ENCODE peak calls at places on chromosomes 16 and 17, in ten cellular contexts. One of them, this sample, is unnamed.

GRCh38 chr17:51245535-51245934 is 14.3 kb downstream of the MBTD1 start:
- DNase-seq in neural progenitor cell: no peak
- DNase-seq in CD8-positive, alpha-beta memory T cell: no peak
- DNase-seq in uterus: no peak
- DNase-seq in mammary epithelial cell: no peak
- DNase-seq in mesenchymal stem cell: no peak
- DNase-seq in prostate gland: no peak
- DNase-seq in Caco-2: no peak
- DNase-seq in SJSA1: no peak
- DNase-seq in Peyer's patch: no peak
- DNase-seq in this sample: no peak

GRCh38 chr16:47734987-47735594 is 274.0 kb downstream of the PHKB start:
- DNase-seq in neural progenitor cell: no peak
- DNase-seq in uterus: no peak
- DNase-seq in Peyer's patch: no peak
- DNase-seq in SJSA1: no peak
- DNase-seq in CD8-positive, alpha-beta memory T cell: no peak
- DNase-seq in mammary epithelial cell: no peak
- DNase-seq in mesenchymal stem cell: no peak
- DNase-seq in prostate gland: peak
- DNase-seq in Caco-2: no peak
- DNase-seq in this sample: no peak

GRCh38 chr17:16040710-16041251 is 41.2 kb downstream of the TTC19 start:
- DNase-seq in neural progenitor cell: no peak
- DNase-seq in Caco-2: no peak
- DNase-seq in uterus: peak
- DNase-seq in SJSA1: no peak
- DNase-seq in CD8-positive, alpha-beta memory T cell: no peak
- DNase-seq in prostate gland: no peak
- DNase-seq in Peyer's patch: no peak
- DNase-seq in mammary epithelial cell: no peak
- DNase-seq in mesenchymal stem cell: no peak
- DNase-seq in this sample: no peak

GRCh38 chr16:11801481-11802021 is 4.5 kb upstream of the ZC3H7A start:
- DNase-seq in prostate gland: no peak
- DNase-seq in Caco-2: no peak
- DNase-seq in CD8-positive, alpha-beta memory T cell: no peak
- DNase-seq in Peyer's patch: no peak
- DNase-seq in mesenchymal stem cell: peak
- DNase-seq in neural progenitor cell: no peak
- DNase-seq in mammary epithelial cell: peak
- DNase-seq in SJSA1: peak
- DNase-seq in uterus: no peak
- DNase-seq in this sample: no peak

GRCh38 chr17:1797323-1797722 is 32.4 kb downstream of the SMYD4 start:
- DNase-seq in neural progenitor cell: no peak
- DNase-seq in mammary epithelial cell: no peak
- DNase-seq in Caco-2: no peak
- DNase-seq in uterus: no peak
- DNase-seq in prostate gland: no peak
- DNase-seq in mesenchymal stem cell: no peak
- DNase-seq in CD8-positive, alpha-beta memory T cell: no peak
- DNase-seq in SJSA1: no peak
- DNase-seq in Peyer's patch: no peak
- DNase-seq in this sample: no peak

GRCh38 chr17:82378741-82379021 is 7.1 kb downstream of the UTS2R start:
- DNase-seq in SJSA1: no peak
- DNase-seq in mesenchymal stem cell: no peak
- DNase-seq in Peyer's patch: no peak
- DNase-seq in neural progenitor cell: no peak
- DNase-seq in uterus: no peak
- DNase-seq in CD8-positive, alpha-beta memory T cell: peak
- DNase-seq in Caco-2: no peak
- DNase-seq in mammary epithelial cell: no peak
- DNase-seq in prostate gland: no peak
- DNase-seq in this sample: no peak

GRCh38 chr17:46877466-46877865 is 26.1 kb downstream of the WNT9B start:
- DNase-seq in neural progenitor cell: no peak
- DNase-seq in SJSA1: no peak
- DNase-seq in CD8-positive, alpha-beta memory T cell: no peak
- DNase-seq in mammary epithelial cell: no peak
- DNase-seq in prostate gland: no peak
- DNase-seq in uterus: no peak
- DNase-seq in Caco-2: no peak
- DNase-seq in Peyer's patch: no peak
- DNase-seq in mesenchymal stem cell: no peak
- DNase-seq in this sample: no peak

GRCh38 chr17:13393841-13394710 is 207.7 kb downstream of the HS3ST3A1 start:
- DNase-seq in uterus: no peak
- DNase-seq in CD8-positive, alpha-beta memory T cell: no peak
- DNase-seq in SJSA1: no peak
- DNase-seq in Caco-2: no peak
- DNase-seq in Peyer's patch: no peak
- DNase-seq in mesenchymal stem cell: peak
- DNase-seq in mammary epithelial cell: peak
- DNase-seq in neural progenitor cell: no peak
- DNase-seq in prostate gland: no peak
- DNase-seq in this sample: no peak

GRCh38 chr17:9912146-9913099 is 7.4 kb upstream of the RCVRN start:
- DNase-seq in CD8-positive, alpha-beta memory T cell: no peak
- DNase-seq in mammary epithelial cell: no peak
- DNase-seq in prostate gland: no peak
- DNase-seq in mesenchymal stem cell: no peak
- DNase-seq in neural progenitor cell: no peak
- DNase-seq in uterus: no peak
- DNase-seq in Peyer's patch: no peak
- DNase-seq in Caco-2: no peak
- DNase-seq in SJSA1: no peak
- DNase-seq in this sample: no peak

GRCh38 chr17:17082878-17083277 is 40.6 kb downstream of the MPRIP start:
- DNase-seq in uterus: no peak
- DNase-seq in mammary epithelial cell: no peak
- DNase-seq in Caco-2: no peak
- DNase-seq in CD8-positive, alpha-beta memory T cell: no peak
- DNase-seq in neural progenitor cell: no peak
- DNase-seq in Peyer's patch: peak
- DNase-seq in SJSA1: no peak
- DNase-seq in prostate gland: no peak
- DNase-seq in mesenchymal stem cell: no peak
- DNase-seq in this sample: no peak

GRCh38 chr17:38922538-38923291 is 2.7 kb upstream of the LASP1NB start:
- DNase-seq in Caco-2: no peak
- DNase-seq in CD8-positive, alpha-beta memory T cell: no peak
- DNase-seq in uterus: peak
- DNase-seq in Peyer's patch: peak
- DNase-seq in mesenchymal stem cell: peak
- DNase-seq in prostate gland: peak
- DNase-seq in SJSA1: peak
- DNase-seq in neural progenitor cell: peak
- DNase-seq in mammary epithelial cell: peak
- DNase-seq in this sample: no peak

GRCh38 chr16:75529056-75529905 is 6.6 kb downstream of the CHST5 start:
- DNase-seq in uterus: no peak
- DNase-seq in SJSA1: no peak
- DNase-seq in Caco-2: peak
- DNase-seq in Peyer's patch: peak
- DNase-seq in mesenchymal stem cell: no peak
- DNase-seq in mammary epithelial cell: no peak
- DNase-seq in CD8-positive, alpha-beta memory T cell: no peak
- DNase-seq in prostate gland: no peak
- DNase-seq in neural progenitor cell: no peak
- DNase-seq in this sample: no peak

GRCh38 chr17:50518265-50519023 is 10.2 kb downstream of the MYCBPAP start:
- DNase-seq in Peyer's patch: no peak
- DNase-seq in prostate gland: no peak
- DNase-seq in mammary epithelial cell: no peak
- DNase-seq in SJSA1: no peak
- DNase-seq in CD8-positive, alpha-beta memory T cell: no peak
- DNase-seq in Caco-2: peak
- DNase-seq in neural progenitor cell: no peak
- DNase-seq in uterus: no peak
- DNase-seq in mesenchymal stem cell: no peak
- DNase-seq in this sample: no peak

DNA sequence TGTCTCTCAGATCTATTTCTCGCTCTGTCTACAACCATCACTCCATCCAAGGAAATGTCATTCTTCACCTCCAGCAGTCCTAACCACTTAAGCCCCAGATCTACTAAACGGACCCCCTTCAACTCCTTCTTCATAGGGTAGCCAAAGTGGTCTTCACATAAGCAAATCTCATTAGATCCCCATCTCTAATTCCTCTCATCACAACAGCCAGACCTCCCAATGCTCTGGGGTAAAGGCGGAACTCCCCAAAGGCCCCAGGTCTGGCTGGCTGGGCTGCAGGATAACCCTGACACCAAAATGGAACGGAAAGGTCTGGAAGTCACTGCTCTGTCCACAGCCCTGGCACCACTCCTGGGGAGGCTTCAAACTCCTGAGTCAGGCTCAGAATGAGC is 11.1 kb downstream of the ST3GAL2 start:
- DNase-seq in uterus: no peak
- DNase-seq in SJSA1: no peak
- DNase-seq in mammary epithelial cell: no peak
- DNase-seq in Caco-2: no peak
- DNase-seq in Peyer's patch: no peak
- DNase-seq in CD8-positive, alpha-beta memory T cell: no peak
- DNase-seq in prostate gland: no peak
- DNase-seq in mesenchymal stem cell: no peak
- DNase-seq in neural progenitor cell: no peak
- DNase-seq in this sample: no peak
- H3K4me3 ChIP-seq in uterus: no peak
- H3K4me3 ChIP-seq in SJSA1: no peak
- H3K4me3 ChIP-seq in mammary epithelial cell: no peak
- H3K4me3 ChIP-seq in Caco-2: no peak
- H3K4me3 ChIP-seq in Peyer's patch: no peak
- H3K4me3 ChIP-seq in CD8-positive, alpha-beta memory T cell: peak
- H3K4me3 ChIP-seq in prostate gland: no peak
- H3K4me3 ChIP-seq in mesenchymal stem cell: no peak
- H3K4me3 ChIP-seq in neural progenitor cell: peak
- H3K4me3 ChIP-seq in this sample: peak

GRCh38 chr17:81039854-81040758 is 5.2 kb downstream of the BAIAP2 start:
- DNase-seq in uterus: peak
- DNase-seq in neural progenitor cell: no peak
- DNase-seq in mammary epithelial cell: peak
- DNase-seq in SJSA1: peak
- DNase-seq in prostate gland: no peak
- DNase-seq in mesenchymal stem cell: peak
- DNase-seq in Peyer's patch: no peak
- DNase-seq in Caco-2: peak
- DNase-seq in CD8-positive, alpha-beta memory T cell: no peak
- DNase-seq in this sample: no peak

GRCh38 chr17:81043319-81043724 is 8.4 kb downstream of the BAIAP2 start:
- DNase-seq in CD8-positive, alpha-beta memory T cell: no peak
- DNase-seq in Caco-2: no peak
- DNase-seq in neural progenitor cell: no peak
- DNase-seq in mesenchymal stem cell: no peak
- DNase-seq in prostate gland: no peak
- DNase-seq in mammary epithelial cell: no peak
- DNase-seq in Peyer's patch: no peak
- DNase-seq in SJSA1: no peak
- DNase-seq in uterus: no peak
- DNase-seq in this sample: no peak

GRCh38 chr17:81042606-81043005 is 7.7 kb downstream of the BAIAP2 start:
- DNase-seq in uterus: no peak
- DNase-seq in prostate gland: no peak
- DNase-seq in mesenchymal stem cell: peak
- DNase-seq in Peyer's patch: no peak
- DNase-seq in Caco-2: no peak
- DNase-seq in mammary epithelial cell: no peak
- DNase-seq in neural progenitor cell: no peak
- DNase-seq in SJSA1: no peak
- DNase-seq in CD8-positive, alpha-beta memory T cell: no peak
- DNase-seq in this sample: no peak

GRCh38 chr17:81039096-81039495 is 4.1 kb downstream of the BAIAP2 start:
- DNase-seq in SJSA1: no peak
- DNase-seq in mesenchymal stem cell: no peak
- DNase-seq in mammary epithelial cell: no peak
- DNase-seq in neural progenitor cell: no peak
- DNase-seq in Peyer's patch: no peak
- DNase-seq in uterus: no peak
- DNase-seq in CD8-positive, alpha-beta memory T cell: no peak
- DNase-seq in Caco-2: no peak
- DNase-seq in prostate gland: no peak
- DNase-seq in this sample: no peak

DNA sequence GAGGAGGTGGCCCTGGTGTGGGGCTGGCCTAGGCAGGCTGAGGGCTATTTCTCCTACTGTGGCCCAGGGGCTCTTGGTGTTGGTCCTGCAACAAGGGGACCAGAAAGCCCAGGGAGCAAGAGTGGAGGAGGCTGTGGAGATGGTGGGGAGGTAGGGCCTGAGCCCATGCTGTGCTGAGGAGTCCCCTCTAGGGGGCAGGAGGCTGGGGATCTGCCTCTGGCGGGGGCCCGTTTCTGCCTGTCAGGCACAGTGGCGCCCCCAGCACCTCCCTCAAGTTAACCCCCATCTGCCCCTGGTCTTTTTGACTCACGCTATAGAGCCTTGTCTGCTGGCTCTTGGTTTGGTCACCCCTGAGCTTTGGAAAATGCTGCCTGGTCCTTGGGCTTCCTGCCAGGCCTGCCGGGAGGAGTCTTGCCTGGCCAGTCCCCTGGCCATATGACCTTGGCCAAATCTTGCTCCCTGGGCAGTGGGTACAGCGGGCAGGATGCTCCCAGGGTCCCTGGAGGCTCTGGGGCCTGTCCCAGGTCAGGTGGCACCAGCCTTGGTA is 5.9 kb downstream of the BAIAP2 start:
- DNase-seq in mesenchymal stem cell: peak
- DNase-seq in mammary epithelial cell: no peak
- DNase-seq in SJSA1: no peak
- DNase-seq in Caco-2: no peak
- DNase-seq in CD8-positive, alpha-beta memory T cell: no peak
- DNase-seq in neural progenitor cell: peak
- DNase-seq in prostate gland: no peak
- DNase-seq in Peyer's patch: no peak
- DNase-seq in uterus: no peak
- DNase-seq in this sample: no peak
- H3K4me3 ChIP-seq in mesenchymal stem cell: no peak
- H3K4me3 ChIP-seq in mammary epithelial cell: no peak
- H3K4me3 ChIP-seq in SJSA1: no peak
- H3K4me3 ChIP-seq in Caco-2: no peak
- H3K4me3 ChIP-seq in CD8-positive, alpha-beta memory T cell: no peak
- H3K4me3 ChIP-seq in neural progenitor cell: no peak
- H3K4me3 ChIP-seq in prostate gland: no peak
- H3K4me3 ChIP-seq in Peyer's patch: no peak
- H3K4me3 ChIP-seq in uterus: no peak
- H3K4me3 ChIP-seq in this sample: no peak

GRCh38 chr16:2194852-2195315 is 1.5 kb downstream of the CASKIN1 start:
- DNase-seq in Caco-2: peak
- DNase-seq in CD8-positive, alpha-beta memory T cell: peak
- DNase-seq in mesenchymal stem cell: peak
- DNase-seq in neural progenitor cell: peak
- DNase-seq in SJSA1: no peak
- DNase-seq in mammary epithelial cell: peak
- DNase-seq in Peyer's patch: peak
- DNase-seq in uterus: no peak
- DNase-seq in prostate gland: peak
- DNase-seq in this sample: peak
- H3K4me3 ChIP-seq in Caco-2: peak
- H3K4me3 ChIP-seq in CD8-positive, alpha-beta memory T cell: no peak
- H3K4me3 ChIP-seq in mesenchymal stem cell: no peak
- H3K4me3 ChIP-seq in neural progenitor cell: peak
- H3K4me3 ChIP-seq in SJSA1: no peak
- H3K4me3 ChIP-seq in mammary epithelial cell: peak
- H3K4me3 ChIP-seq in Peyer's patch: no peak
- H3K4me3 ChIP-seq in uterus: no peak
- H3K4me3 ChIP-seq in prostate gland: no peak
- H3K4me3 ChIP-seq in this sample: no peak

GRCh38 chr16:89924925-89925307 is 1.8 kb downstream of the TUBB3 start:
- DNase-seq in Caco-2: no peak
- DNase-seq in uterus: no peak
- DNase-seq in mammary epithelial cell: no peak
- DNase-seq in mesenchymal stem cell: no peak
- DNase-seq in SJSA1: no peak
- DNase-seq in prostate gland: no peak
- DNase-seq in CD8-positive, alpha-beta memory T cell: no peak
- DNase-seq in neural progenitor cell: no peak
- DNase-seq in Peyer's patch: no peak
- DNase-seq in this sample: no peak
- H3K4me3 ChIP-seq in Caco-2: no peak
- H3K4me3 ChIP-seq in uterus: no peak
- H3K4me3 ChIP-seq in mammary epithelial cell: no peak
- H3K4me3 ChIP-seq in mesenchymal stem cell: peak
- H3K4me3 ChIP-seq in SJSA1: no peak
- H3K4me3 ChIP-seq in prostate gland: no peak
- H3K4me3 ChIP-seq in CD8-positive, alpha-beta memory T cell: no peak
- H3K4me3 ChIP-seq in neural progenitor cell: peak
- H3K4me3 ChIP-seq in Peyer's patch: no peak
- H3K4me3 ChIP-seq in this sample: no peak

This sample was measured in GM12864.